ENCODE peak calls at places on chromosomes 7 and 10, in six cellular contexts. L is EL; U is Caki2; E is tibial artery; S is HT-29; T is stimulated activated CD8-positive, alpha-beta memory T cell treated with anti-CD3 and anti-CD28 coated beads, Interleukin-7, amount 100 ng/mL, for 4 hours. A is an unnamed sample.

GRCh38 chr10:70617798-70618568 is 15.4 kb upstream of the PRF1 start:
- DNase-seq in T (no peak), S (no peak), U (no peak), E (no peak), L (no peak), A (no peak)

GRCh38 chr7:155207335-155208002 is 90.2 kb upstream of the INSIG1 start:
- DNase-seq in E (no peak), T (no peak), L (no peak), S (no peak), U (no peak), A (no peak)

GRCh38 chr10:101646369-101646768 is 48.6 kb downstream of the FBXW4 start:
- DNase-seq in T (no peak), S (no peak), E (no peak), U (no peak), L (no peak), A (peak)

GRCh38 chr10:99850041-99850766 is 67.8 kb downstream of the ABCC2 start:
- DNase-seq in T (no peak), E (no peak), U (no peak), L (no peak), S (peak), A (no peak)

GRCh38 chr7:86786376-86786775 is 142.7 kb downstream of the GRM3 start:
- DNase-seq in S (no peak), L (no peak), T (no peak), E (no peak), U (no peak), A (no peak)

GRCh38 chr10:91592282-91593020 is 40.4 kb downstream of the PPP1R3C start:
- DNase-seq in S (peak), U (no peak), E (no peak), L (no peak), T (no peak), A (no peak)

GRCh38 chr7:157405914-157406810 is 69.4 kb downstream of the DNAJB6 start:
- DNase-seq in T (no peak), U (no peak), E (no peak), L (no peak), S (no peak), A (no peak)

GRCh38 chr7:29360633-29361625 is 166.4 kb downstream of the CHN2 start:
- DNase-seq in S (no peak), L (no peak), U (no peak), E (no peak), T (no peak), A (no peak)

GRCh38 chr10:80276335-80276734 is 13.1 kb downstream of the MAT1A start:
- DNase-seq in S (no peak), L (no peak), U (no peak), E (peak), T (no peak), A (no peak)

GRCh38 chr10:15313034-15313433 is 58.1 kb downstream of the FAM171A1 start:
- DNase-seq in S (no peak), E (no peak), T (no peak), U (no peak), L (no peak), A (peak)

GRCh38 chr7:82294258-82294855 is 149.2 kb downstream of the CACNA2D1 start:
- DNase-seq in L (peak), T (no peak), U (no peak), E (no peak), S (no peak), A (no peak)

GRCh38 chr10:98956576-98957260 is 278.9 kb downstream of the HPSE2 start:
- DNase-seq in L (peak), U (no peak), S (no peak), T (no peak), E (no peak), A (no peak)

GRCh38 chr10:44198096-44198779 is 186.7 kb downstream of the CXCL12 start:
- DNase-seq in T (no peak), E (no peak), L (no peak), S (no peak), U (no peak), A (no peak)

GRCh38 chr10:29105516-29106215 is 183.2 kb upstream of the LYZL1 start:
- DNase-seq in L (peak), T (no peak), E (no peak), U (peak), S (no peak), A (no peak)

GRCh38 chr7:151736403-151736909 is 140.5 kb downstream of the PRKAG2 start:
- DNase-seq in L (peak), S (peak), U (peak), E (peak), T (no peak), A (no peak)